ENCODE peak calls at places on chromosomes 16 and 17, in four cellular contexts. H is tibial artery, P is DND-41, O is cardiac fibroblast. K is an unnamed sample.

GRCh38 chr16:82639666-82640336 is 13.0 kb downstream of the CDH13 start:
- DNase-seq in H (no peak), P (peak), O (peak), K (peak)

GRCh38 chr17:50047488-50048126 is 8.3 kb upstream of the ITGA3 start:
- DNase-seq in H (peak), P (no peak), O (peak), K (no peak)

GRCh38 chr16:68374251-68374805 is 63.5 kb downstream of the PRMT7 start:
- DNase-seq in H (no peak), P (no peak), O (no peak), K (no peak)

GRCh38 chr16:29962344-29962994 is 590 bp downstream of the TMEM219 start:
- DNase-seq in H (peak), P (no peak), O (peak), K (no peak)

GRCh38 chr17:61644800-61645774 is 54.1 kb upstream of the NACA2 start:
- DNase-seq in H (no peak), P (no peak), O (no peak), K (no peak)

GRCh38 chr16:88331989-88332920 is 50.5 kb upstream of the ZNF469 start:
- DNase-seq in H (peak), P (no peak), O (peak), K (no peak)

GRCh38 chr17:4556996-4557395 is 1.8 kb upstream of the MYBBP1A start:
- DNase-seq in H (no peak), P (no peak), O (no peak), K (no peak)

GRCh38 chr17:35291802-35292201 is 48.9 kb downstream of the SLFN5 start:
- DNase-seq in H (no peak), P (no peak), O (peak), K (no peak)

GRCh38 chr17:42027961-42028790 is 8.3 kb downstream of the NKIRAS2 start:
- DNase-seq in H (no peak), P (no peak), O (no peak), K (no peak)

GRCh38 chr17:11511696-11512095 is 86.6 kb upstream of the DNAH9 start:
- DNase-seq in H (no peak), P (no peak), O (no peak), K (no peak)

GRCh38 chr16:48279199-48279598 is 31.9 kb upstream of the ABCC11 start:
- DNase-seq in H (no peak), P (no peak), O (no peak), K (no peak)

GRCh38 chr16:67405336-67405735 is 10.9 kb downstream of the ZDHHC1 start:
- DNase-seq in H (no peak), P (no peak), O (no peak), K (no peak)

GRCh38 chr17:38579934-38580333 is 25.8 kb downstream of the SRCIN1 start:
- DNase-seq in H (no peak), P (peak), O (peak), K (no peak)

GRCh38 chr16:52993179-52993578 is 59.5 kb downstream of the CHD9NB start:
- DNase-seq in H (no peak), P (no peak), O (no peak), K (no peak)

GRCh38 chr16:15966420-15967222 is 17.2 kb downstream of the ABCC1 start:
- DNase-seq in H (no peak), P (no peak), O (peak), K (no peak)

GRCh38 chr16:64061621-64062020 is 1060.2 kb downstream of the CDH11 start:
- DNase-seq in H (no peak), P (no peak), O (no peak), K (no peak)

GRCh38 chr16:85777583-85778310 is 21.6 kb downstream of the EMC8 start:
- DNase-seq in H (no peak), P (no peak), O (no peak), K (no peak)

GRCh38 chr17:71632328-71632727 is 488.5 kb upstream of the SOX9 start:
- DNase-seq in H (no peak), P (no peak), O (peak), K (no peak)

GRCh38 chr16:67750466-67750865 is 31.4 kb upstream of the GFOD2 start:
- DNase-seq in H (no peak), P (no peak), O (no peak), K (no peak)

GRCh38 chr17:70169707-70170597 is 620 bp downstream of the KCNJ2 start:
- DNase-seq in H (no peak), P (no peak), O (peak), K (no peak)

GRCh38 chr17:42781639-42782401 is 1.4 kb downstream of the WNK4 start:
- DNase-seq in H (no peak), P (no peak), O (peak), K (no peak)

GRCh38 chr17:80777274-80777673 is 214.4 kb upstream of the CHMP6 start:
- DNase-seq in H (no peak), P (no peak), O (no peak), K (no peak)

DNA sequence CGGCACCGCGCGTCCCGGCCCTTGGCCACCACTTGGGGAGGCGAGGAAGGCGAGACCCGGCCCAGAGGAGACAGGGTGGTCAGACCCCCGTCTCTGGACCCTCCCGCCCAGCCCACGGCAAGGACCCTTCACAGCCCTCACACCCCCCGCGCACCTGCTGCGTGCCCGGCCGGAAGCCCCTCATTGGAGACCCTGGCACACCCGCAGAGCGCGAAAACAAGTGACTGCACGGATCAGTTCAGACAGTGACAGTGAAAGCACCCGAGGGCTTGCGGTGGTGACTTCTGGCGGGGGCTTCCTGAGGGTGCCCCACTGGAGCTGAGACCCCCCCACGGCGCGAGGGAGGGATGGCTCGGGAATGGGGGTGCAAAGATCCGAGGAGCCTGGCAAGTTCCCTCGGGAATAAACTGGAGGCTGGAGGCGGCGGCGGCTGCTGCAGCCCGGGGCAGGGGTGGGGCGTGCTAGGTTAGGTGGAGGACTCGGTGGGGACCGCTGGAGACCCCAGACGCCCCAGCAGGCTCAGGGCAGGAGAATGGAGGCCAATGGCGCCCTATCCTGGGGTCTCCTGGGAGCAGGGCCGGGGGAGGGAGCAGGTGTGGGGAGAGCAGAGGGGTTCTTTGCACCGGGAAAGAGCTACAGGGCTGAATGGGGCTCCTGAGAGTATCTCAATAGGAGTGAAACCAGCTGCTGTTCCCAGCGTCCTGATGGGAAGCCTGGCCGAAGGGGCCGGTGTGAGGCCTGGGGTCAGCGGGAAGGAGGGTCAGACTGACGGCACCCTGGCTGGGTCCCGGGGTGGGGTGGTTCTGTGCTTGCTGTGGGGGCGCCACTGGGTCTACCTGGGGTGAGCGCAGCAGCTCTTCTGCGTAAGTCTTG is 824 bp upstream of the FBXL16 start:
- DNase-seq in H (no peak), P (no peak), O (no peak), K (no peak)
- H3K4me3 ChIP-seq in H (no peak), P (no peak), O (no peak), K (no peak)

GRCh38 chr17:74892974-74893911 is at the start of gene FADS6:
- DNase-seq in H (no peak), P (no peak), O (no peak), K (no peak)
- H3K4me3 ChIP-seq in H (peak), P (no peak), O (peak), K (no peak)

GRCh38 chr17:65230040-65230439 is 92.9 kb downstream of the RGS9 start:
- DNase-seq in H (no peak), P (no peak), O (no peak), K (no peak)

GRCh38 chr17:65228734-65229390 is 91.7 kb downstream of the RGS9 start:
- DNase-seq in H (no peak), P (peak), O (peak), K (peak)

GRCh38 chr17:65227637-65228036 is 90.5 kb downstream of the RGS9 start:
- DNase-seq in H (no peak), P (no peak), O (no peak), K (no peak)

GRCh38 chr17:65229596-65229995 is 92.4 kb downstream of the RGS9 start:
- DNase-seq in H (no peak), P (no peak), O (no peak), K (no peak)

DNA sequence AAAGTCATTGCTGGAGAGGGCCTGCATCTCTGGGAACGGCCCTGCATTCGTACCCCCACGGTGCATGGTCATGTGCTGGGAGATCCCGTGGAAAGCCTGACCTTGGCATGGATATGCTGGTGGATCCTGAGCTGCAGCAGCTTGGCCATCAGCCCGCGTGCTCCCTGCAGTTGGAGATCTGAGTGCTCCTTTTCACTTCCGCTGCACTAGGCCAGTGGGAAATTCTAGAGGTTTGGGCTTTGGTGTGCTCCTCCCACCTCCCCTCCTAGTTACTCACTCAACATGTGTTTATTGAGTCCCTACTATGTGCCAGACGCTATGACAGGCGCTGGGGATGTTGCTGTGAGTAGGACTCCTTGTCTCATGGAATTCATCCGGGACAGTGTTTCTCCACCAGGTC is 91.1 kb downstream of the RGS9 start:
- DNase-seq in H (no peak), P (no peak), O (no peak), K (no peak)
- H3K4me3 ChIP-seq in H (no peak), P (no peak), O (no peak), K (peak)

DNA sequence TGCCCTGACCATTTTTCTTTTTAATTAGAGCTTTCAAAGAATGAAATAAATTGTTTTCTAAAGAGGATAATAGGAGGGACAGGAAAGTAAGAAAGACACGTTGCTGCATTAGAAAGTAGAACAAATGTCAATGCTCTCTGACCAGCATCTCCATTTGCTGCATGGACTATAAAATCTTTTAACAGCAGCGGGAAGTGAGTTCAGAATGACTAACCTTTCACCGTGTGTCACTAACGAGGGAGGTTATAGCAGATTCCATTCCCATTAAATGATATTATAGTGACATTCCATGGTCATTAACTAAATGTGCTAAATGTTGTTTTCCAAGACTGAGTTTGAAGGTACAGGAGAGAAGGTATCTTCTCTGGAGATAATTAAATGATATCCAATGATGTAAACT is 127.0 kb upstream of the HS3ST3A1 start:
- DNase-seq in H (no peak), P (no peak), O (no peak), K (no peak)
- H3K4me3 ChIP-seq in H (no peak), P (no peak), O (no peak), K (no peak)

GRCh38 chr16:74029122-74029805 is 267.4 kb upstream of the PSMD7 start:
- DNase-seq in H (no peak), P (no peak), O (no peak), K (no peak)
- H3K4me3 ChIP-seq in H (no peak), P (no peak), O (no peak), K (no peak)